ENCODE peak calls at places on chromosomes 13 and 19, in four cellular contexts. E is left ventricle myocardium inferior, M is IMR-90, D is SK-N-SH. A is an unnamed sample. For H3K36me3, the result is how much of the 10 kb centered on the place peaks cover.

GRCh38 chr13:45132384-45133064 is 12.2 kb downstream of the GTF2F2 start:
- DNase-seq in E (no peak), M (no peak), D (no peak), A (no peak)

GRCh38 chr19:38838208-38838985 is 6.8 kb upstream of the ECH1 start:
- DNase-seq in E (no peak), M (no peak), D (no peak), A (no peak)

GRCh38 chr13:74026753-74027152 is 107.5 kb downstream of the KLF12 start:
- DNase-seq in E (no peak), M (peak), D (no peak), A (peak)

GRCh38 chr13:99859178-99860177 is 112.1 kb downstream of the ZIC5 start:
- DNase-seq in E (no peak), M (no peak), D (no peak), A (peak)

GRCh38 chr13:67063036-67063435 is 167.1 kb downstream of the PCDH9 start:
- DNase-seq in E (no peak), M (no peak), D (no peak), A (no peak)

GRCh38 chr19:4575978-4576933 is 16.8 kb upstream of the SEMA6B start:
- DNase-seq in E (peak), M (peak), D (peak), A (peak)

GRCh38 chr19:2266183-2266993 is 10.2 kb upstream of the JSRP1 start:
- DNase-seq in E (peak), M (peak), D (peak), A (no peak)

GRCh38 chr13:69751259-69751658 is 356.4 kb upstream of the ATXN8OS start:
- DNase-seq in E (no peak), M (no peak), D (no peak), A (no peak)

GRCh38 chr19:18470153-18470552 is 32.2 kb upstream of the ISYNA1 start:
- DNase-seq in E (no peak), M (no peak), D (peak), A (no peak)

GRCh38 chr19:33634361-33635091 is 12.8 kb downstream of the CHST8 start:
- DNase-seq in E (no peak), M (no peak), D (no peak), A (no peak)

GRCh38 chr19:41027273-41027967 is 36.3 kb downstream of the CYP2B6 start:
- DNase-seq in E (no peak), M (no peak), D (no peak), A (no peak)

GRCh38 chr13:79585033-79585432 is 104.1 kb downstream of the NDFIP2 start:
- DNase-seq in E (no peak), M (no peak), D (no peak), A (no peak)

GRCh38 chr19:1665565-1666047 is 13.2 kb upstream of the TCF3 start:
- DNase-seq in E (no peak), M (no peak), D (no peak), A (no peak)

GRCh38 chr13:98307744-98308524 is 130.9 kb upstream of the RNF113B start:
- DNase-seq in E (peak), M (peak), D (no peak), A (no peak)

GRCh38 chr13:79671420-79671819 is 190.5 kb downstream of the NDFIP2 start:
- DNase-seq in E (no peak), M (no peak), D (no peak), A (no peak)

GRCh38 chr19:9848060-9848459 is 12.9 kb downstream of the PIN1 start:
- DNase-seq in E (no peak), M (no peak), D (peak), A (no peak)

GRCh38 chr13:47679391-47679790 is 321.7 kb downstream of the SUCLA2 start:
- DNase-seq in E (no peak), M (peak), D (no peak), A (no peak)

GRCh38 chr19:8361921-8362793 is 1.8 kb upstream of the ANGPTL4 start:
- DNase-seq in E (peak), M (peak), D (peak), A (peak)

GRCh38 chr19:16628984-16629691 is 1.1 kb upstream of the MED26 start:
- DNase-seq in E (peak), M (peak), D (peak), A (peak)

GRCh38 chr13:66506979-66507378 is 723.2 kb downstream of the PCDH9 start:
- DNase-seq in E (no peak), M (peak), D (no peak), A (no peak)

GRCh38 chr13:30033681-30034447 is 183.4 kb upstream of the UBL3 start:
- DNase-seq in E (no peak), M (peak), D (no peak), A (peak)

GRCh38 chr19:42282036-42282762 is 13.1 kb downstream of the CIC start:
- DNase-seq in E (no peak), M (peak), D (no peak), A (peak)

GRCh38 chr13:41222259-41222852 is 28.0 kb upstream of the KBTBD7 start:
- DNase-seq in E (no peak), M (peak), D (peak), A (peak)

GRCh38 chr13:85738696-85739320 is 60.4 kb downstream of the SLITRK6 start:
- DNase-seq in E (no peak), M (peak), D (no peak), A (no peak)

GRCh38 chr13:99067160-99067985 is 89.5 kb upstream of the DOCK9 start:
- DNase-seq in E (no peak), M (peak), D (no peak), A (no peak)

GRCh38 chr19:15905026-15905425 is 7.2 kb upstream of the CYP4F2 start:
- DNase-seq in E (no peak), M (no peak), D (no peak), A (no peak)

GRCh38 chr13:75319244-75319643 is 162.7 kb downstream of the TBC1D4 start:
- DNase-seq in E (no peak), M (peak), D (no peak), A (no peak)

DNA sequence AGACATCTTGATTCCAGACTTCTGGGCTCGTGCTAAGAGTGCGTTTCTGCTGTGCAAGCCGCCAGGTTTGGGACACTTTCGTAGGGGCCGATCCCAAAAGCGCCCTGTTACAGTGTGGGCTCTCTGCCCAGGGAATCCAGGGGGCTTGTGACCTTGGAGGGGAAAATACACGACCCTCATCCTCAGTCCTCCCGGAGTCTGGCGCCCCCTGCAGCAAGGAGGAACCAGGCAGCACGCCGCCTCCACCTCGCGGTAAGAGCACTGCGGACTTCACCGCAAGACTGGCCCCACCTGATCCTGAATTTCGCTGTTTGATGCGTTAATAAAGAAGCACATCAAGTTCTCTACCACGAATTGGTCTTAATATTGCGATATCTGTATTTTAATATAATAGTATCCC is 5.2 kb downstream of the POLRMT start:
- DNase-seq in E (no peak), M (no peak), D (peak), A (peak)
- H3K36me3 ChIP-seq in E (half or more), M (under half), D (under half), A (under half)

GRCh38 chr19:3420909-3421619 is 54.7 kb downstream of the NFIC start:
- DNase-seq in E (no peak), M (no peak), D (no peak), A (no peak)

GRCh38 chr19:3426433-3426832 is 53.9 kb downstream of the SMIM24 start:
- DNase-seq in E (no peak), M (no peak), D (no peak), A (no peak)

GRCh38 chr19:3420244-3420755 is 53.9 kb downstream of the NFIC start:
- DNase-seq in E (no peak), M (no peak), D (no peak), A (no peak)

GRCh38 chr19:3423183-3423829 is 56.9 kb downstream of the NFIC start:
- DNase-seq in E (peak), M (peak), D (peak), A (no peak)
- H3K27ac ChIP-seq in E (peak), M (no peak), D (peak), A (no peak)

GRCh38 chr13:81872581-81872980 is 1531.7 kb upstream of the SPRY2 start:
- DNase-seq in E (no peak), M (no peak), D (peak), A (peak)
- TF ChIP-seq CTCF in E (no peak), M (no peak), D (no peak), A (peak)

DNA sequence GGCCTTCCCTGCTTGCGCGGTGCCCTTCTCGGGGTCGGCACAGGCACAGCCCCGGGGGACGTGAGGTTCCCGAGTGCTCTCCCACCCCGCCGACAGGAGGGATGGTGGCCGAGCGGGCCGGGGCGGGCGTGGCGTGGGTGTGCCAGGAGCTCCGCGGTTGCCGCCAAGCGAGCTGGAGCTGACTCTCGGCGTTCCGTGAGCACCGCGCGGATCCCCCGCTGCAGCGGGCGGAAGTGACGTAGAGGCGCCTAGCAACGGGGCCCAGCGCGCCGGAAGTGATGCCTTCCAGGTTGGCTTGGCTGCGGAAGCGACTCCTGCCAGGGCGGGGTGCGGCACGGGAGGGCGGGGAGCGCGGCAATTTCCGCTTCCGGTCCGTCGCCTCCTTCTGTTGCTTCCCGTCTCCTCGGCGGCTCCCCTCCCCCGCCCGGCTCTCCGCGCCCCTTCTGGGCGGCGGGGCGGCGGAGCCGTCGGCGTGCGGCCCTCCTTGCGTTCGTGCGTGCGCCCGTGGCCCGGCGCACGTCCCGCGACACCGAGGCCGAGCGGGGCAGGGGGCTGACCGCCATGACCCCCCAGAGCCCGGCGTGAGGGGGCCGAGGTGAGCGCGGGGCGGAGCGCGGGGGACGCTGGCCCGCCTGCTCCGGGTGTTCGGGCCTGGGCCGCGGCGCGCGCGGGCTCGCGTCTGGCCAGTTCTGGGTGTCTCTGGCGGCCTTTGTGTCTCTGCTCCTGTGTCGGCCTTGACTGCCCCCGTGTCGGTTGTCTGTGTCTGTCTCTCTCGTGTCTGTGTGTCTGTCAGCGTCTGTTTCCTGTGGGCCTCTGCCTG is at the start of gene EPN1:
- DNase-seq in E (peak), M (peak), D (peak), A (peak)
- H3K36me3 ChIP-seq in E (under half), M (under half), D (under half), A (under half)

GRCh38 chr19:48967346-48968178 is 2.5 kb downstream of the FTL start:
- DNase-seq in E (peak), M (peak), D (no peak), A (no peak)
- H3K27ac ChIP-seq in E (peak), M (no peak), D (no peak), A (peak)

DNA sequence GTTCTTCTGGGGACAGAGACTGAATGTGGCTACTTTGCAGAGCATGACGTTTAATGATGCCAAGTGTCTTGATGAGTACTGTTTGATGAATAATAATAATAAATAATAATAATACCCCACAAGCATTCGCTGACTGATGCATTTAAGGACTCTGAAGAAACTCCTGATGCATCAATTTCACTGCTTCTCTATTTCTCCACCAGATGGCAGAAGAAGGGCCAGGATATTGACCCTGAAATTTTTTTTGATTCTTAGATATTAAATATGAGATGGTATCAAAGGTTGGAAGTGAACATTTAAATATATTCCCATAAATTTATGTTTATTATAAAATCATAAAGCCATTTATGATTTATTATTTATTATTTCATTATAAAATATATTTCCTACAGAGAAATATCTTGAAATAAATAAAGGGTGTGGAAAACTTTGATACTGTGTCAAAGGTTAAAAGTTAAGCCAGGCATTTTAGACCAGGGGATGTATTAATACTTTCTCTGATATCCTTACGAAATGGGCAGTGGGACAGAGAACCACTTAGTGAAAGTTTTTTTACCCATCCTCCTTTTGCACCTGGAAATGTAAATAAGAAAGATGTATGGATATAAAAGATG is 170.9 kb downstream of the LACC1 start:
- DNase-seq in E (no peak), M (peak), D (peak), A (peak)
- TF ChIP-seq CTCF in E (peak), M (peak), D (peak), A (peak)

GRCh38 chr13:49208619-49209018 is 11.5 kb upstream of the MLNR start:
- DNase-seq in E (no peak), M (no peak), D (no peak), A (no peak)
- H3K36me3 ChIP-seq in E (under half), M (under half), D (half or more), A (under half)

DNA sequence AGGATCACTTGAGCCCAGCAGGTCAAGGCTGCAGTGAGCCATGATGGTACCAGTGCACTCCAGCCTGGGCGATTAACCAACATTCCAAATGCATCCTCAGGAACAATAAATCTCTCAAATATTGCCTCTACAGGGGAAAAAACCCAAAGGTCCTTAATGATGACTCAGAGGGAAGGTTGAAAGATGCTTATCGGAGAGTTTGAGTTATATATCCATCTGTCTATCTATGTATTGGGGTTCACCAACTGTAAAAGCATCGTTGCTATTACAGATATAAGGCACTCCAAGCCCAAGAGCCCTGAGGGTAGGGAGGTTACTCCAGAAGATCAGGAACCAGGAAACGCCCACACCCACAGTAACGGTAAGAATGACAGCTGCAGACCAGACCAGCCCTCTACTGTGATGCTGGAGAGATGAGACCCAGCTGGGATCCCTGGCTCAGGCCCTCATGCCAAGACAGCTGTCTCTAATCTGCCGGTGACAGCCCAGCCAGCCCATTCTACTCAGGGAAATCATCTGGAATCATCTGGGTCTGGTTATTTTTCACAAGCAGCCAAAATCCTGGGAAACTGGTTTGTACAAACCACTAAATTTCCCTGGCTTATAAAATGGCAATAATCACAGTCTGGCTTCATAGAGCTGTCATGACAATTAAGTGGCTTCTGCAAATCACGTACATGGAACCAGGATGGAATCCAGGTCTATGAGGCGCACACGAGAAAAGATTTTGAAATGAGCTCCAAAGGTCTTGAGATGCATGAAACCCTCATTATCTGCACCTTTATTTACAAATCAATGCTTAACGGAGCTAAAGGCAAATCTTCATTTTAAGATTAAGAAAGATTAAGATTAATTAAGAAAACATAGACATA is 23.8 kb downstream of the TEX101 start:
- DNase-seq in E (peak), M (peak), D (peak), A (peak)
- H3K27ac ChIP-seq in E (peak), M (no peak), D (peak), A (no peak)